ENCODE peak calls at places on chromosomes 12 and 14, in four cellular contexts. A is naive thymus-derived CD8-positive, alpha-beta T cell; R is right atrium auricular region; O is A172. V is an unnamed sample.

GRCh38 chr14:23186913-23187654 is 3.6 kb upstream of the SLC7A8 start:
- DNase-seq in A (peak; percentile 43), R (no peak), O (peak; percentile 18), V (peak; percentile 11)

GRCh38 chr14:65866422-65866821 is 453.9 kb downstream of the FUT8 start:
- DNase-seq in A (no peak), R (no peak), O (no peak), V (no peak)

GRCh38 chr12:19946549-19946948 is 421.8 kb upstream of the PDE3A start:
- DNase-seq in A (no peak), R (no peak), O (peak; percentile 82), V (peak; percentile 36)

GRCh38 chr12:132429932-132430643 is 59.9 kb upstream of the FBRSL1 start:
- DNase-seq in A (peak; percentile 64), R (no peak), O (peak; percentile 60), V (peak; percentile 77)

GRCh38 chr12:20646239-20646827 is 48.8 kb upstream of the SLCO1C1 start:
- DNase-seq in A (no peak), R (no peak), O (peak; percentile 55), V (peak; percentile 10)

GRCh38 chr14:32567543-32568384 is 238.7 kb downstream of the AKAP6 start:
- DNase-seq in A (no peak), R (no peak), O (no peak), V (no peak)

GRCh38 chr12:65204886-65205525 is 35.6 kb downstream of the LEMD3 start:
- DNase-seq in A (no peak), R (no peak), O (no peak), V (no peak)

GRCh38 chr12:131834798-131835615 is 6.8 kb downstream of the MMP17 start:
- DNase-seq in A (no peak), R (no peak), O (no peak), V (no peak)

GRCh38 chr12:129052373-129052772 is 199.1 kb downstream of the GLT1D1 start:
- DNase-seq in A (no peak), R (no peak), O (no peak), V (no peak)

GRCh38 chr14:24094839-24095195 is 706 bp downstream of the PCK2 start:
- DNase-seq in A (no peak), R (no peak), O (no peak), V (no peak)

GRCh38 chr12:23359975-23360638 is 589.4 kb downstream of the SOX5 start:
- DNase-seq in A (no peak), R (no peak), O (no peak), V (no peak)

GRCh38 chr14:65096323-65097089 is 5.8 kb downstream of the MAX start:
- DNase-seq in A (no peak), R (no peak), O (no peak), V (no peak)

GRCh38 chr14:75306917-75307699 is 28.5 kb downstream of the FOS start:
- DNase-seq in A (no peak), R (no peak), O (no peak), V (no peak)

GRCh38 chr12:110039085-110039807 is 9.1 kb downstream of the C12orf76 start:
- DNase-seq in A (peak; percentile 15), R (no peak), O (peak; percentile 92), V (peak; percentile 67)

GRCh38 chr12:122403115-122403770 is 19.2 kb downstream of the CLIP1 start:
- DNase-seq in A (no peak), R (no peak), O (no peak), V (no peak)

GRCh38 chr12:26125451-26126339 is 858 bp upstream of the BHLHE41 start:
- DNase-seq in A (no peak), R (peak; percentile 85), O (peak; percentile 72), V (peak; percentile 88)

GRCh38 chr14:78291958-78292357 is 121.8 kb downstream of the NRXN3 start:
- DNase-seq in A (no peak), R (no peak), O (no peak), V (no peak)

GRCh38 chr12:121804417-121805111 is 755 bp downstream of the SETD1B start:
- DNase-seq in A (peak; percentile 62), R (no peak), O (no peak), V (peak; percentile 40)

GRCh38 chr12:60333461-60333860 is 737.6 kb downstream of the SLC16A7 start:
- DNase-seq in A (no peak), R (no peak), O (peak; percentile 2), V (no peak)

GRCh38 chr12:63940295-63940997 is 95.9 kb downstream of the SRGAP1 start:
- DNase-seq in A (no peak), R (no peak), O (no peak), V (no peak)

GRCh38 chr12:12007713-12008231 is 63.0 kb upstream of the BCL2L14 start:
- DNase-seq in A (no peak), R (no peak), O (no peak), V (no peak)

GRCh38 chr14:30375280-30375892 is 183.6 kb upstream of the G2E3 start:
- DNase-seq in A (peak; percentile 30), R (peak; percentile 66), O (peak; percentile 11), V (no peak)

GRCh38 chr12:104703372-104703771 is 246.6 kb downstream of the CHST11 start:
- DNase-seq in A (no peak), R (no peak), O (no peak), V (no peak)